ENCODE peak calls at places on chromosome 15, in ten cellular contexts. One of them, this sample, is unnamed.

GRCh38 chr15:30885814-30886213 is 17.9 kb upstream of the FAN1 start:
- DNase-seq in mucosa of descending colon: peak
- DNase-seq in breast epithelium: no peak
- DNase-seq in BE2C: no peak
- DNase-seq in heart left ventricle: peak
- DNase-seq in keratinocyte: no peak
- DNase-seq in suprapubic skin: no peak
- DNase-seq in body of pancreas: no peak
- DNase-seq in AG09309: no peak
- DNase-seq in CD8-positive, alpha-beta T cell: no peak
- DNase-seq in this sample: no peak

GRCh38 chr15:43255376-43255775 is 11.4 kb downstream of the TGM5 start:
- DNase-seq in mucosa of descending colon: no peak
- DNase-seq in breast epithelium: no peak
- DNase-seq in BE2C: no peak
- DNase-seq in heart left ventricle: no peak
- DNase-seq in keratinocyte: no peak
- DNase-seq in suprapubic skin: no peak
- DNase-seq in body of pancreas: no peak
- DNase-seq in AG09309: no peak
- DNase-seq in CD8-positive, alpha-beta T cell: no peak
- DNase-seq in this sample: no peak

GRCh38 chr15:63553388-63553791 is 43.8 kb upstream of the FBXL22 start:
- DNase-seq in mucosa of descending colon: no peak
- DNase-seq in breast epithelium: no peak
- DNase-seq in BE2C: no peak
- DNase-seq in heart left ventricle: no peak
- DNase-seq in keratinocyte: peak
- DNase-seq in suprapubic skin: no peak
- DNase-seq in body of pancreas: peak
- DNase-seq in AG09309: peak
- DNase-seq in CD8-positive, alpha-beta T cell: no peak
- DNase-seq in this sample: peak

GRCh38 chr15:29268706-29269484 is 727 bp downstream of the NSMCE3 start:
- DNase-seq in mucosa of descending colon: peak
- DNase-seq in breast epithelium: peak
- DNase-seq in BE2C: peak
- DNase-seq in heart left ventricle: peak
- DNase-seq in keratinocyte: no peak
- DNase-seq in suprapubic skin: no peak
- DNase-seq in body of pancreas: peak
- DNase-seq in AG09309: no peak
- DNase-seq in CD8-positive, alpha-beta T cell: no peak
- DNase-seq in this sample: peak

GRCh38 chr15:67534360-67534759 is 8.1 kb upstream of the MAP2K5 start:
- DNase-seq in mucosa of descending colon: no peak
- DNase-seq in breast epithelium: no peak
- DNase-seq in BE2C: no peak
- DNase-seq in heart left ventricle: no peak
- DNase-seq in keratinocyte: no peak
- DNase-seq in suprapubic skin: no peak
- DNase-seq in body of pancreas: no peak
- DNase-seq in AG09309: no peak
- DNase-seq in CD8-positive, alpha-beta T cell: no peak
- DNase-seq in this sample: no peak

GRCh38 chr15:58038426-58039106 is 26.9 kb downstream of the ALDH1A2 start:
- DNase-seq in mucosa of descending colon: peak
- DNase-seq in breast epithelium: no peak
- DNase-seq in BE2C: no peak
- DNase-seq in heart left ventricle: no peak
- DNase-seq in keratinocyte: no peak
- DNase-seq in suprapubic skin: no peak
- DNase-seq in body of pancreas: no peak
- DNase-seq in AG09309: no peak
- DNase-seq in CD8-positive, alpha-beta T cell: no peak
- DNase-seq in this sample: peak

GRCh38 chr15:77457619-77458265 is 37.1 kb downstream of the HMG20A start:
- DNase-seq in mucosa of descending colon: no peak
- DNase-seq in breast epithelium: no peak
- DNase-seq in BE2C: no peak
- DNase-seq in heart left ventricle: no peak
- DNase-seq in keratinocyte: no peak
- DNase-seq in suprapubic skin: no peak
- DNase-seq in body of pancreas: no peak
- DNase-seq in AG09309: no peak
- DNase-seq in CD8-positive, alpha-beta T cell: no peak
- DNase-seq in this sample: peak

GRCh38 chr15:56537881-56538280 is 72.9 kb upstream of the MNS1 start:
- DNase-seq in mucosa of descending colon: peak
- DNase-seq in breast epithelium: no peak
- DNase-seq in BE2C: no peak
- DNase-seq in heart left ventricle: no peak
- DNase-seq in keratinocyte: no peak
- DNase-seq in suprapubic skin: no peak
- DNase-seq in body of pancreas: no peak
- DNase-seq in AG09309: no peak
- DNase-seq in CD8-positive, alpha-beta T cell: peak
- DNase-seq in this sample: no peak

GRCh38 chr15:57947781-57948180 is 117.7 kb downstream of the ALDH1A2 start:
- DNase-seq in mucosa of descending colon: no peak
- DNase-seq in breast epithelium: no peak
- DNase-seq in BE2C: peak
- DNase-seq in heart left ventricle: peak
- DNase-seq in keratinocyte: no peak
- DNase-seq in suprapubic skin: no peak
- DNase-seq in body of pancreas: no peak
- DNase-seq in AG09309: no peak
- DNase-seq in CD8-positive, alpha-beta T cell: no peak
- DNase-seq in this sample: peak

GRCh38 chr15:52797625-52798501 is 7.7 kb upstream of the ONECUT1 start:
- DNase-seq in mucosa of descending colon: no peak
- DNase-seq in breast epithelium: no peak
- DNase-seq in BE2C: no peak
- DNase-seq in heart left ventricle: no peak
- DNase-seq in keratinocyte: no peak
- DNase-seq in suprapubic skin: no peak
- DNase-seq in body of pancreas: no peak
- DNase-seq in AG09309: no peak
- DNase-seq in CD8-positive, alpha-beta T cell: no peak
- DNase-seq in this sample: no peak

GRCh38 chr15:99251436-99251821 is at the start of gene LRRC28:
- DNase-seq in mucosa of descending colon: no peak
- DNase-seq in breast epithelium: no peak
- DNase-seq in BE2C: no peak
- DNase-seq in heart left ventricle: no peak
- DNase-seq in keratinocyte: no peak
- DNase-seq in suprapubic skin: no peak
- DNase-seq in body of pancreas: no peak
- DNase-seq in AG09309: no peak
- DNase-seq in CD8-positive, alpha-beta T cell: no peak
- DNase-seq in this sample: no peak

DNA sequence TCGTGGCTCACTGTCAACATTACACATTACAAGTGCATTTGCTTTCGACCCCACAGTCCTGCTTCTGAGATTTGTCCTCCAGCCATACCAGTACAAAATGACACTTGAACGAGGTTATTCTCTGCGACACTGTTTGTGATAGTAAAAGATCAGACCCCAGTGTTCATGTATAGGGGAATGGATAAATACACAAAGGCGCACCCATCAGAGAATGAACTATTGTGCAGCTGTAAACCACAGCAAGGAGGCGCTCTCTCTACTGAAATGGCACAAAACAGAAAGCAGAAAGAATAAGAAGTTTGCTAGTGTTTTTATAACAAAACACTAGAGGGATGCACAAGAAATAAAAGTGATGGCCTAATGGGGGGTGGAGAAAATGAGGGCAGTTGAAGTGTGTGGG is 4.9 kb upstream of the CHSY1 start:
- DNase-seq in mucosa of descending colon: no peak
- DNase-seq in breast epithelium: no peak
- DNase-seq in BE2C: no peak
- DNase-seq in heart left ventricle: no peak
- DNase-seq in keratinocyte: no peak
- DNase-seq in suprapubic skin: no peak
- DNase-seq in body of pancreas: no peak
- DNase-seq in AG09309: no peak
- DNase-seq in CD8-positive, alpha-beta T cell: no peak
- DNase-seq in this sample: no peak
- TF ChIP-seq CTCF in mucosa of descending colon: peak
- TF ChIP-seq CTCF in breast epithelium: no peak
- TF ChIP-seq CTCF in BE2C: peak
- TF ChIP-seq CTCF in heart left ventricle: no peak
- TF ChIP-seq CTCF in keratinocyte: peak
- TF ChIP-seq CTCF in suprapubic skin: no peak
- TF ChIP-seq CTCF in body of pancreas: no peak
- TF ChIP-seq CTCF in AG09309: no peak
- TF ChIP-seq CTCF in CD8-positive, alpha-beta T cell: no peak
- TF ChIP-seq CTCF in this sample: peak

DNA sequence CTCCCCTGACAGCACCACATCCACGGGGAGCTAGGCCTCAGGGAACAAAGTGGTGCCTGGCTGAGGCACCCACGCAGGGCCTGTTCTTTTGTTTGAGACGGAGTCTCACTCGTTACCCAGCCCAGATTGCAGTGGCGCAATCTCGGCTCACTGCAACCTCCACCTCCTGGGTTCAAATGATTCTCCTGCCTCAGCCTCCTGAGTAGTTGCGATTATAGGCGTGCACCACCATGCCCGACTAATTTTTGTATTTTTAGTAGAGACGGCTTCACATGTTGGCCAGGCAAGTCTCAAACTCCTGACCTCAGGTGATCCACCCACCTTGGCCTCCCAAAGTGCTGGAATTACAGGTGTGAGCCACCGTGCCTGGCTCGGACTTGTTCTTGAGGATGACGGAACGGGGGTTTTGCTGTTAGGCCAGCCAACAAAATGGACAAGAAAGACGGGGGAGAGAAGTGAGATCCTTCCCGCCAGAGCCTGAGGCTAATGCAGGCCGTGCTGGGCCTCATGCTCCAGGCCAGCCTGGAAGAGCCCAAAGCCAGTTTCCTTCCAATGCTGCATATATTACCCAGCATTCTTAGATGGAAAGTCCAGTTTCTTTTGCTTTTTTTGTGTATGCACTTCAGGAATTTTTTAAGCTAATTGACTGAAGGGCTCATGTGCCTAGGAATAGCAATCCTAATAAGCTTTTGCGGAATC is 28.1 kb upstream of the FURIN start:
- DNase-seq in mucosa of descending colon: no peak
- DNase-seq in breast epithelium: no peak
- DNase-seq in BE2C: no peak
- DNase-seq in heart left ventricle: no peak
- DNase-seq in keratinocyte: no peak
- DNase-seq in suprapubic skin: no peak
- DNase-seq in body of pancreas: no peak
- DNase-seq in AG09309: no peak
- DNase-seq in CD8-positive, alpha-beta T cell: no peak
- DNase-seq in this sample: no peak
- H3K4me3 ChIP-seq in mucosa of descending colon: no peak
- H3K4me3 ChIP-seq in breast epithelium: peak
- H3K4me3 ChIP-seq in BE2C: no peak
- H3K4me3 ChIP-seq in heart left ventricle: no peak
- H3K4me3 ChIP-seq in keratinocyte: no peak
- H3K4me3 ChIP-seq in suprapubic skin: peak
- H3K4me3 ChIP-seq in body of pancreas: no peak
- H3K4me3 ChIP-seq in AG09309: no peak
- H3K4me3 ChIP-seq in CD8-positive, alpha-beta T cell: peak
- H3K4me3 ChIP-seq in this sample: no peak

DNA sequence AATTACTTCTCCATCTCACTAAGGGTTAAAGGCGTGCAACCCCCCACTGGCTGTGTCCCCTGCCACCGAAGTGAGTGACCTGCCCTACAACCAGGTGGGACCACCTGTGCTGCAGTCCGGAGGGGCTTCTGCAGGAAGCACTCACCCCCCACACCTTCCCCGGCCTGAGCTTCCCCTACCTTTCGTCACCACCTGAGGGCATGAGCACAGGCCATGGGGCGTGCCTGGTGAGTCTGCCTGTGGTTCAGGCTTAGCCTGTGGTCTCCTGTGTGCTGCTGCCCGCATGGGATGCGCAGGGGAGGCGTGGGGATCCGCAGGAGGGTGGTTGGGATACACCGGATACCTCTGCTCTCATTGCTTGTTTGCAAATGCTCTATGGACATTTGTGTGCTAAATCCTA is 46.0 kb downstream of the KLHL25 start:
- DNase-seq in mucosa of descending colon: no peak
- DNase-seq in breast epithelium: peak
- DNase-seq in BE2C: no peak
- DNase-seq in heart left ventricle: no peak
- DNase-seq in keratinocyte: no peak
- DNase-seq in suprapubic skin: no peak
- DNase-seq in body of pancreas: no peak
- DNase-seq in AG09309: no peak
- DNase-seq in CD8-positive, alpha-beta T cell: no peak
- DNase-seq in this sample: no peak
- TF ChIP-seq CTCF in mucosa of descending colon: no peak
- TF ChIP-seq CTCF in breast epithelium: no peak
- TF ChIP-seq CTCF in BE2C: peak
- TF ChIP-seq CTCF in heart left ventricle: no peak
- TF ChIP-seq CTCF in keratinocyte: peak
- TF ChIP-seq CTCF in suprapubic skin: no peak
- TF ChIP-seq CTCF in body of pancreas: no peak
- TF ChIP-seq CTCF in AG09309: no peak
- TF ChIP-seq CTCF in CD8-positive, alpha-beta T cell: no peak
- TF ChIP-seq CTCF in this sample: no peak

GRCh38 chr15:82043130-82043673 is 2.6 kb downstream of the MEX3B start:
- DNase-seq in mucosa of descending colon: no peak
- DNase-seq in breast epithelium: no peak
- DNase-seq in BE2C: peak
- DNase-seq in heart left ventricle: peak
- DNase-seq in keratinocyte: no peak
- DNase-seq in suprapubic skin: no peak
- DNase-seq in body of pancreas: no peak
- DNase-seq in AG09309: no peak
- DNase-seq in CD8-positive, alpha-beta T cell: no peak
- DNase-seq in this sample: peak
- H3K4me3 ChIP-seq in mucosa of descending colon: no peak
- H3K4me3 ChIP-seq in breast epithelium: peak
- H3K4me3 ChIP-seq in BE2C: peak
- H3K4me3 ChIP-seq in heart left ventricle: no peak
- H3K4me3 ChIP-seq in keratinocyte: no peak
- H3K4me3 ChIP-seq in suprapubic skin: peak
- H3K4me3 ChIP-seq in body of pancreas: no peak
- H3K4me3 ChIP-seq in AG09309: peak
- H3K4me3 ChIP-seq in CD8-positive, alpha-beta T cell: no peak
- H3K4me3 ChIP-seq in this sample: peak